ENCODE peak calls at places on chromosome 21, in six cellular contexts. One of them, this sample, is unnamed.

GRCh38 chr21:44946254-44947041 is 6.6 kb downstream of the SLX9 start:
- DNase-seq in K562: no peak
- DNase-seq in GM12878: no peak
- DNase-seq in HepG2: no peak
- DNase-seq in GM12892: no peak
- DNase-seq in SK-N-SH: no peak
- DNase-seq in this sample: no peak

GRCh38 chr21:45545236-45545570 is 3.0 kb upstream of the SLC19A1 start:
- DNase-seq in GM12892: no peak
- DNase-seq in HepG2: no peak
- DNase-seq in SK-N-SH: no peak
- DNase-seq in GM12878: no peak
- DNase-seq in K562: no peak
- DNase-seq in this sample: no peak

GRCh38 chr21:42737969-42738590 is 84.7 kb downstream of the PDE9A start:
- DNase-seq in GM12892: no peak
- DNase-seq in K562: no peak
- DNase-seq in GM12878: no peak
- DNase-seq in HepG2: peak
- DNase-seq in SK-N-SH: no peak
- DNase-seq in this sample: no peak

GRCh38 chr21:42614391-42614790 is 39.0 kb upstream of the PDE9A start:
- DNase-seq in GM12878: no peak
- DNase-seq in HepG2: no peak
- DNase-seq in GM12892: no peak
- DNase-seq in SK-N-SH: no peak
- DNase-seq in K562: no peak
- DNase-seq in this sample: no peak

GRCh38 chr21:44730951-44731579 is 19.7 kb upstream of the TSPEAR start:
- DNase-seq in GM12878: no peak
- DNase-seq in HepG2: no peak
- DNase-seq in SK-N-SH: no peak
- DNase-seq in GM12892: no peak
- DNase-seq in K562: peak
- DNase-seq in this sample: no peak

GRCh38 chr21:36229181-36229580 is 72.6 kb downstream of the DOP1B start:
- DNase-seq in GM12892: no peak
- DNase-seq in K562: no peak
- DNase-seq in HepG2: no peak
- DNase-seq in GM12878: no peak
- DNase-seq in SK-N-SH: no peak
- DNase-seq in this sample: no peak

GRCh38 chr21:36235058-36235582 is 78.5 kb downstream of the DOP1B start:
- DNase-seq in GM12892: no peak
- DNase-seq in K562: no peak
- DNase-seq in GM12878: no peak
- DNase-seq in SK-N-SH: no peak
- DNase-seq in HepG2: peak
- DNase-seq in this sample: no peak

GRCh38 chr21:16942703-16943102 is 570.1 kb upstream of the CXADR start:
- DNase-seq in GM12878: no peak
- DNase-seq in GM12892: no peak
- DNase-seq in K562: no peak
- DNase-seq in SK-N-SH: peak
- DNase-seq in HepG2: peak
- DNase-seq in this sample: no peak

GRCh38 chr21:17548262-17548661 is 35.4 kb downstream of the CXADR start:
- DNase-seq in K562: no peak
- DNase-seq in GM12878: no peak
- DNase-seq in GM12892: no peak
- DNase-seq in SK-N-SH: no peak
- DNase-seq in HepG2: no peak
- DNase-seq in this sample: no peak

GRCh38 chr21:46191257-46191685 is 7.0 kb upstream of the SPATC1L start:
- DNase-seq in HepG2: no peak
- DNase-seq in K562: no peak
- DNase-seq in SK-N-SH: peak
- DNase-seq in GM12892: peak
- DNase-seq in GM12878: no peak
- DNase-seq in this sample: no peak

GRCh38 chr21:25421327-25422028 is 185.8 kb downstream of the MRPL39 start:
- DNase-seq in HepG2: no peak
- DNase-seq in K562: no peak
- DNase-seq in GM12892: no peak
- DNase-seq in GM12878: peak
- DNase-seq in SK-N-SH: no peak
- DNase-seq in this sample: no peak

GRCh38 chr21:23016617-23017016 is 2018.4 kb downstream of the NCAM2 start:
- DNase-seq in K562: no peak
- DNase-seq in GM12892: no peak
- DNase-seq in SK-N-SH: peak
- DNase-seq in GM12878: no peak
- DNase-seq in HepG2: no peak
- DNase-seq in this sample: no peak

GRCh38 chr21:41627428-41627827 is 119.5 kb upstream of the TMPRSS2 start:
- DNase-seq in GM12878: no peak
- DNase-seq in SK-N-SH: no peak
- DNase-seq in GM12892: no peak
- DNase-seq in K562: no peak
- DNase-seq in HepG2: no peak
- DNase-seq in this sample: no peak

GRCh38 chr21:31117046-31117916 is 79.0 kb upstream of the KRTAP19-8 start:
- DNase-seq in K562: no peak
- DNase-seq in GM12878: no peak
- DNase-seq in HepG2: no peak
- DNase-seq in SK-N-SH: no peak
- DNase-seq in GM12892: no peak
- DNase-seq in this sample: no peak

GRCh38 chr21:45199201-45199600 is 88.5 kb downstream of the POFUT2 start:
- DNase-seq in GM12892: no peak
- DNase-seq in SK-N-SH: no peak
- DNase-seq in K562: no peak
- DNase-seq in HepG2: no peak
- DNase-seq in GM12878: no peak
- DNase-seq in this sample: no peak

GRCh38 chr21:41579692-41580091 is 71.7 kb upstream of the TMPRSS2 start:
- DNase-seq in K562: no peak
- DNase-seq in GM12878: no peak
- DNase-seq in HepG2: no peak
- DNase-seq in SK-N-SH: no peak
- DNase-seq in GM12892: no peak
- DNase-seq in this sample: no peak

GRCh38 chr21:29248124-29248523 is 50.6 kb upstream of the BACH1 start:
- DNase-seq in SK-N-SH: no peak
- DNase-seq in GM12892: no peak
- DNase-seq in K562: no peak
- DNase-seq in HepG2: no peak
- DNase-seq in GM12878: no peak
- DNase-seq in this sample: no peak

GRCh38 chr21:45285266-45285931 is 2.3 kb downstream of the POFUT2 start:
- DNase-seq in GM12892: no peak
- DNase-seq in SK-N-SH: no peak
- DNase-seq in HepG2: no peak
- DNase-seq in K562: no peak
- DNase-seq in GM12878: no peak
- DNase-seq in this sample: no peak

GRCh38 chr21:43645414-43645891 is 13.8 kb downstream of the HSF2BP start:
- DNase-seq in SK-N-SH: no peak
- DNase-seq in HepG2: peak
- DNase-seq in GM12892: no peak
- DNase-seq in GM12878: no peak
- DNase-seq in K562: peak
- DNase-seq in this sample: peak

GRCh38 chr21:45763074-45763473 is 119.5 kb downstream of the PCBP3 start:
- DNase-seq in K562: no peak
- DNase-seq in SK-N-SH: no peak
- DNase-seq in GM12892: no peak
- DNase-seq in GM12878: no peak
- DNase-seq in HepG2: no peak
- DNase-seq in this sample: no peak

GRCh38 chr21:19489930-19490329 is 1086.3 kb upstream of the TMPRSS15 start:
- DNase-seq in SK-N-SH: no peak
- DNase-seq in GM12892: no peak
- DNase-seq in HepG2: no peak
- DNase-seq in K562: no peak
- DNase-seq in GM12878: no peak
- DNase-seq in this sample: no peak

DNA sequence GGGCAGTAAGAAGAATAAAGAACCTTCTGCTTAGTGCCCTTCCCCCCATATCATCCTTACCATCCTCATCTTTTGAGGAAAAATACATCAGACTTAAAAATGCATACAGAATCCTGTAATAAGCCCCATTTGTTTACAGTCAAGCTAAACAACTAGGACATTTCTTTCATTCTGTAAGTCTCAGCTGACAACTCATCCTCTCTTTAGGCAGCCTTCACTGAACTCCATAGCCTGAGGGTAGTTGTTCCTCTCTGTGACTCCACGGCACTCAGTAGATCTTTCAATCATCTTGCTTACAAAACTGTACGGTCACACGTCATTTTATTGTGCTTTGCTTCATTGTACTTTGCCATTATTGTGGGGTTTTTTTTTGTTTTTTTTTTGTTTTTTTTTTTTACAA is 82.5 kb downstream of the NRIP1 start:
- DNase-seq in HepG2: no peak
- DNase-seq in K562: no peak
- DNase-seq in GM12878: no peak
- DNase-seq in SK-N-SH: no peak
- DNase-seq in GM12892: no peak
- DNase-seq in this sample: no peak
- TF ChIP-seq TAF1 in HepG2: no peak
- TF ChIP-seq TAF1 in K562: no peak
- TF ChIP-seq TAF1 in GM12878: no peak
- TF ChIP-seq TAF1 in SK-N-SH: no peak
- TF ChIP-seq TAF1 in GM12892: no peak
- TF ChIP-seq TAF1 in this sample: no peak

DNA sequence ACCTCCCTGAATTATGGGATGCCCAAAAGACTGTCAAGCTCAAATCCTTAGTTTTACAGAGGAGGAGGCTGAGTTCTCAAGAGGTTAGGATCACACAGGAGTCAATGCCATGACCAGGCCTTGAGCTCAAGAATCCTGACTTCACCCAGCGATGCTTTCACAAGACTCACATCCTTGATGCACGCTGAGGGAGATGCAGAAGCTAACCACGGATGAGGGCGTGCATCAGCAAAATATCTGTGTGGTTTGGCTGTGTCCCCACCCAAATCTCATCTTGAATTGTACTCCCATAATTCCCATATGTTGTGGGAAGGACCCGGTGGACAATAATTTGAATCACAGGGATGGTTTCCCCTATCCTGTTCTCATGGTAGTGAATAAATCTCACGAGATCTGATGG is 133.2 kb downstream of the KCNJ6 start:
- DNase-seq in HepG2: no peak
- DNase-seq in GM12878: no peak
- DNase-seq in SK-N-SH: no peak
- DNase-seq in GM12892: no peak
- DNase-seq in K562: no peak
- DNase-seq in this sample: no peak
- TF ChIP-seq TAF1 in HepG2: no peak
- TF ChIP-seq TAF1 in GM12878: no peak
- TF ChIP-seq TAF1 in SK-N-SH: no peak
- TF ChIP-seq TAF1 in GM12892: no peak
- TF ChIP-seq TAF1 in K562: no peak
- TF ChIP-seq TAF1 in this sample: no peak

DNA sequence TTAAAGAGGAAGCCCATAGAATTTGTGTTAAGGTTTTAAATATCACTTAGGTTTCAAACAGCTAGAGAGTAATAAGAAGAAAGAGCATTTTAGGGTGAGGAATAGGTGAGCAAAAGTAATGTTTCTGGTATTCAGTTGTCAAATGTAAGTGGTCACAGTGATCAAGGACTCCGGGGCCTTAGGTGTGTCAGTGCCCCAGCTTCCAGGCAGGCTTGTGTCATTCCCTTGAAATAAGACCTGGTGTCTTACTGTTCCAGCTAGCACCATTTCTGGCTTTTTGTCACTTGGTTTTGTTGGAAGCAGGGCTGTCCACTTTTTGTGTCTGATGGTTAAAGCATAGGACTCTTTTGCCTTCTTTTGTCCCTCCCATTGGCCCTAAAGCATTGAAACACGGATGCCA is 69.6 kb downstream of the DYRK1A start:
- DNase-seq in GM12892: no peak
- DNase-seq in K562: no peak
- DNase-seq in SK-N-SH: no peak
- DNase-seq in GM12878: no peak
- DNase-seq in HepG2: no peak
- DNase-seq in this sample: no peak
- TF ChIP-seq TAF1 in GM12892: no peak
- TF ChIP-seq TAF1 in K562: no peak
- TF ChIP-seq TAF1 in SK-N-SH: no peak
- TF ChIP-seq TAF1 in GM12878: no peak
- TF ChIP-seq TAF1 in HepG2: no peak
- TF ChIP-seq TAF1 in this sample: no peak

GRCh38 chr21:39690454-39690853 is 54.5 kb upstream of the IGSF5 start:
- DNase-seq in HepG2: no peak
- DNase-seq in SK-N-SH: no peak
- DNase-seq in GM12878: no peak
- DNase-seq in K562: no peak
- DNase-seq in GM12892: no peak
- DNase-seq in this sample: no peak
- TF ChIP-seq TAF1 in HepG2: no peak
- TF ChIP-seq TAF1 in SK-N-SH: no peak
- TF ChIP-seq TAF1 in GM12878: no peak
- TF ChIP-seq TAF1 in K562: no peak
- TF ChIP-seq TAF1 in GM12892: no peak
- TF ChIP-seq TAF1 in this sample: no peak

DNA sequence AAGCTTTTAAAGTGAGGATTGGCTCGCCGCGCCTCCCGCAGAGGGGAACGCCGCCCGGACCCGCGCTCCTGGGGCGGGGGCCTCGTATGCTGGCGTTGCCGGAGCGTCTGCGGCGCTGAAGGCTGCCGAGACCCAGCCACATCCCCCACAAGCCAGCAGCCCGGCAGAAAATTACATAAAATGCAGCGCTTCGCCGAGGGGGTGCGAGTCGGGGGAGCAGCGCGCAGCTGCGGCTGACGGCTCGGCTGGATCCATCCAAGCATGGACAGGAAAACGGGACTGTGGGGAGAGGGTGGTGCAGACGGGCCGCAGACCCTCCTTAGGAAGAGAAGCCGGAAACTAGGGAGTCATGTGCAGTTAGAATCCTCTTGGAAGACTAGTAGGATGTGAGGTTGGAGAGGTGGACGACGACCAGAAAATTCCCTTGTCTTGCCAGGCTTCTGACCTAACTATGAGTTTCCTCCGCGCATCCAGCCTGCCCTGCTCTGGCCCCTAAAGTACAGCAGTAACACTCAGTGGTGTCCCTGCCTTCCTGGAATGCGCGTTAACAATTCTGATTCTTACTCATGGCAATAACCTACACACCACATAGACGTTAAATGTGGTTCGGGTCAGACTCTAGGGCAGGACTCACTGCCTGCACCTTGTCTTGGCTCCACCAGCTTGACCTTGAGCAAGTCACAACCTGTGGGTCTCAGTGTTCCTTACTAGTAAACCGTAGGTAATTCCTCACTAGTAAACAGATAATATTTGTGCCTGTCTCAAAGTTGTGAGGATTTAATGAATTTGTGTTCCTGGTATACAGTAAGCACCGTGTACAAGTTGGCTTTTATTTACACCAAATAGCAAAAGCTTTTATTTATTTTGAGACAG is 959 bp upstream of the BRWD1 start:
- DNase-seq in GM12892: no peak
- DNase-seq in K562: no peak
- DNase-seq in GM12878: no peak
- DNase-seq in HepG2: peak
- DNase-seq in SK-N-SH: no peak
- DNase-seq in this sample: peak
- TF ChIP-seq TAF1 in GM12892: no peak
- TF ChIP-seq TAF1 in K562: no peak
- TF ChIP-seq TAF1 in GM12878: no peak
- TF ChIP-seq TAF1 in HepG2: no peak
- TF ChIP-seq TAF1 in SK-N-SH: no peak
- TF ChIP-seq TAF1 in this sample: no peak

GRCh38 chr21:27796106-27796505 is 829.2 kb upstream of the ADAMTS5 start:
- DNase-seq in K562: no peak
- DNase-seq in HepG2: no peak
- DNase-seq in GM12878: no peak
- DNase-seq in SK-N-SH: peak
- DNase-seq in GM12892: no peak
- DNase-seq in this sample: no peak
- TF ChIP-seq TAF1 in K562: no peak
- TF ChIP-seq TAF1 in HepG2: no peak
- TF ChIP-seq TAF1 in GM12878: no peak
- TF ChIP-seq TAF1 in SK-N-SH: no peak
- TF ChIP-seq TAF1 in GM12892: no peak
- TF ChIP-seq TAF1 in this sample: no peak